ENCODE peak calls at places on chromosomes 2 and 18, in seven cellular contexts. H is cardiac muscle cell, U is Panc1, T is fibroblast of mammary gland, I is fibroblast of pulmonary artery, O is SK-N-SH, Y is left ventricle myocardium inferior. W is an unnamed sample.

GRCh38 chr2:161586517-161587167 is 37.6 kb upstream of the SLC4A10 start:
- DNase-seq in I (peak; percentile 48), U (peak; percentile 17), H (peak; percentile 39), T (peak; percentile 37), Y (no peak), O (peak; percentile 27), W (no peak)

GRCh38 chr2:37918742-37919186 is 6.3 kb upstream of the RMDN2 start:
- DNase-seq in O (no peak), Y (no peak), H (no peak), I (no peak), U (no peak), T (peak; percentile 39), W (no peak)

GRCh38 chr18:78542204-78542603 is 437.4 kb upstream of the SALL3 start:
- DNase-seq in T (no peak), U (no peak), Y (peak; percentile 81), H (no peak), I (no peak), O (no peak), W (no peak)

GRCh38 chr18:58069104-58069503 is 25.1 kb downstream of the NEDD4L start:
- DNase-seq in I (no peak), T (no peak), Y (no peak), O (no peak), H (no peak), U (no peak), W (no peak)

GRCh38 chr18:69585696-69586095 is 185.0 kb downstream of the DOK6 start:
- DNase-seq in H (no peak), I (no peak), Y (no peak), O (no peak), U (no peak), T (no peak), W (no peak)

GRCh38 chr18:6210349-6211173 is 204.2 kb downstream of the L3MBTL4 start:
- DNase-seq in U (no peak), T (no peak), Y (no peak), O (no peak), I (no peak), H (no peak), W (no peak)

GRCh38 chr2:114400890-114401289 is 41.6 kb upstream of the DPP10 start:
- DNase-seq in H (no peak), I (no peak), O (no peak), U (no peak), Y (no peak), T (no peak), W (no peak)

GRCh38 chr2:28094794-28095193 is 204.3 kb downstream of the BABAM2 start:
- DNase-seq in H (no peak), U (no peak), Y (no peak), T (no peak), I (peak; percentile 20), O (no peak), W (no peak)

GRCh38 chr18:70423120-70423519 is 134.3 kb downstream of the SOCS6 start:
- DNase-seq in I (no peak), H (no peak), O (no peak), U (no peak), T (no peak), Y (no peak), W (no peak)

GRCh38 chr2:188966728-188967127 is 7.4 kb upstream of the COL3A1 start:
- DNase-seq in O (no peak), Y (no peak), U (no peak), H (no peak), I (peak; percentile 39), T (peak; percentile 57), W (no peak)

GRCh38 chr2:23584054-23584745 is 199.2 kb downstream of the KLHL29 start:
- DNase-seq in O (no peak), H (no peak), U (no peak), T (no peak), I (no peak), Y (no peak), W (no peak)

GRCh38 chr2:235112365-235112764 is 160.5 kb downstream of the SH3BP4 start:
- DNase-seq in T (no peak), O (no peak), H (no peak), I (no peak), Y (no peak), U (no peak), W (no peak)

GRCh38 chr2:28399946-28400345 is 7.3 kb downstream of the FOSL2 start:
- DNase-seq in U (no peak), T (no peak), I (no peak), H (no peak), Y (no peak), O (no peak), W (no peak)

GRCh38 chr2:64225491-64225890 is 81.3 kb upstream of the PELI1 start:
- DNase-seq in O (no peak), I (no peak), T (peak; percentile 54), Y (no peak), U (no peak), H (no peak), W (no peak)

GRCh38 chr2:140502951-140503630 is 1627.7 kb downstream of the LRP1B start:
- DNase-seq in O (no peak), U (peak; percentile 27), T (peak; percentile 95), I (peak; percentile 82), H (no peak), Y (no peak), W (no peak)

GRCh38 chr18:40124107-40124506 is 1830.9 kb upstream of the PIK3C3 start:
- DNase-seq in Y (no peak), O (no peak), H (no peak), U (no peak), I (peak; percentile 67), T (peak; percentile 54), W (no peak)

GRCh38 chr18:79458131-79458838 is 62.6 kb downstream of the NFATC1 start:
- DNase-seq in H (peak; percentile 58), U (peak; percentile 15), Y (peak; percentile 76), I (peak; percentile 93), O (no peak), T (peak; percentile 81), W (no peak)

GRCh38 chr2:54500404-54501147 is 44.4 kb downstream of the SPTBN1 start:
- DNase-seq in T (no peak), U (no peak), O (no peak), Y (peak; percentile 44), I (no peak), H (no peak), W (no peak)

GRCh38 chr2:54499666-54500065 is 43.5 kb downstream of the SPTBN1 start:
- DNase-seq in O (no peak), T (peak; percentile 55), Y (no peak), I (peak; percentile 73), H (no peak), U (no peak), W (no peak)

GRCh38 chr2:54496920-54497319 is 40.8 kb downstream of the SPTBN1 start:
- DNase-seq in I (no peak), T (no peak), U (no peak), O (no peak), H (no peak), Y (no peak), W (no peak)

GRCh38 chr2:54494087-54494486 is 38.0 kb downstream of the SPTBN1 start:
- DNase-seq in U (no peak), I (no peak), T (no peak), Y (no peak), O (no peak), H (no peak), W (no peak)

GRCh38 chr2:54497738-54498680 is 41.9 kb downstream of the SPTBN1 start:
- DNase-seq in Y (no peak), H (peak; percentile 30), I (peak; percentile 50), O (no peak), T (peak; percentile 59), U (no peak), W (peak; percentile 16)
- TF ChIP-seq CTCF in Y (peak; percentile 67), H (peak; percentile 46), I (peak; percentile 34), O (peak; percentile 19), T (peak; percentile 49), U (peak; percentile 52), W (peak; percentile 52)

DNA sequence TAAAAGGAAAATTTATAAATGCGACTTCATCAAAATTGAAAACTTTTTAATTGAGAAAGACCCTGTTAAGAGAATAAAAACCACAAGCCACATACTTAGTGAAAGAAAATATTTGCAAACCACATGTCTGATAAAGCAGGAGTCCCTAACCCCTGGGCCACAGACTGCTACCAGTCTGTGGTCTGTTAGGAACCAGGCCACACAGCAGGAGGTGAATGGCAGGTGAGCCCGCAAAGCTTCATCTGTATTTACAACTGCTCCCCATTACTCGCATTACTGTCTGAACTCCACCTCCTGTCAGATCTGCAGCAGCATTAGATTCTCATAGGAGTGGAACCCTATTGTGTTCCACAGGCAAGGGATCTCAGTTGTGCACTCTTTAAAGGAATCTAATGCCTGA is 95.5 kb upstream of the CRACDL start:
- DNase-seq in U (no peak), H (no peak), I (no peak), O (no peak), Y (no peak), T (no peak), W (no peak)
- H3K4me3 ChIP-seq in U (no peak overlapping the region), H (no peak overlapping the region), I (no peak overlapping the region), O (no peak overlapping the region), Y (no peak overlapping the region), T (no peak overlapping the region), W (no peak overlapping the region)

GRCh38 chr2:127528487-127528886 is 2.2 kb upstream of the IWS1 start:
- DNase-seq in U (no peak), O (no peak), Y (no peak), T (no peak), H (no peak), I (no peak), W (no peak)

GRCh38 chr2:127523269-127523930 is 2.9 kb downstream of the IWS1 start:
- DNase-seq in I (no peak), H (no peak), T (peak; percentile 61), U (no peak), Y (no peak), O (no peak), W (no peak)

GRCh38 chr2:127525692-127526141 is 572 bp downstream of the IWS1 start:
- DNase-seq in H (peak; percentile 58), U (no peak), Y (no peak), O (peak; percentile 47), I (peak; percentile 74), T (peak; percentile 52), W (no peak)

GRCh38 chr2:127526940-127527804 is 883 bp upstream of the IWS1 start:
- DNase-seq in I (no peak), H (no peak), T (no peak), O (peak; percentile 44), U (peak; percentile 22), Y (no peak), W (no peak)

GRCh38 chr2:127526142-127526939 is at the start of gene IWS1:
- DNase-seq in T (peak; percentile 95), H (peak; percentile 99), I (peak; percentile 98), O (peak; percentile 94), U (peak; percentile 89), Y (peak; percentile 94), W (peak; percentile 84)
- TF ChIP-seq CTCF in T (no peak), H (peak; percentile 22), I (peak; percentile 3), O (no peak), U (no peak), Y (peak; percentile 59), W (peak; percentile 16)

GRCh38 chr2:31528823-31529222 is 51.9 kb downstream of the SRD5A2 start:
- DNase-seq in I (no peak), T (no peak), H (no peak), Y (no peak), O (no peak), U (no peak), W (no peak)

GRCh38 chr2:31531101-31531500 is 49.6 kb downstream of the SRD5A2 start:
- DNase-seq in O (no peak), U (no peak), T (no peak), I (no peak), H (no peak), Y (no peak), W (no peak)

GRCh38 chr2:31525876-31526275 is 54.9 kb downstream of the SRD5A2 start:
- DNase-seq in O (no peak), H (no peak), I (no peak), T (no peak), U (no peak), Y (no peak), W (no peak)

GRCh38 chr2:31526946-31527345 is 53.8 kb downstream of the SRD5A2 start:
- DNase-seq in Y (no peak), H (no peak), O (no peak), I (no peak), T (peak; percentile 18), U (no peak), W (no peak)

GRCh38 chr2:31529256-31529655 is 51.5 kb downstream of the SRD5A2 start:
- DNase-seq in I (no peak), T (no peak), H (no peak), Y (no peak), O (no peak), U (no peak), W (no peak)
- H3K4me3 ChIP-seq in I (no peak overlapping the region), T (no peak overlapping the region), H (no peak overlapping the region), Y (no peak overlapping the region), O (no peak overlapping the region), U (no peak overlapping the region), W (no peak overlapping the region)